ENCODE peak calls at places on chromosomes 6 and 20, in nine cellular contexts. One of them, this sample, is unnamed.

GRCh38 chr20:54356726-54357235 is 118.6 kb upstream of the DOK5 start:
- DNase-seq in PC-3: no peak
- DNase-seq in brain microvascular endothelial cell: no peak
- DNase-seq in left ventricle myocardium inferior: no peak
- DNase-seq in lower lobe of right lung: no peak
- DNase-seq in breast epithelium: no peak
- DNase-seq in K562: no peak
- DNase-seq in hepatocyte: no peak
- DNase-seq in fibroblast of lung: no peak
- DNase-seq in this sample: no peak

GRCh38 chr20:19785886-19786285 is 27.8 kb downstream of the RIN2 start:
- DNase-seq in left ventricle myocardium inferior: no peak
- DNase-seq in PC-3: no peak
- DNase-seq in lower lobe of right lung: no peak
- DNase-seq in breast epithelium: no peak
- DNase-seq in brain microvascular endothelial cell: peak; percentile 19
- DNase-seq in hepatocyte: no peak
- DNase-seq in K562: no peak
- DNase-seq in fibroblast of lung: peak; percentile 87
- DNase-seq in this sample: no peak

GRCh38 chr6:170137176-170137891 is 153.5 kb downstream of the DLL1 start:
- DNase-seq in K562: no peak
- DNase-seq in left ventricle myocardium inferior: peak; percentile 58
- DNase-seq in lower lobe of right lung: peak; percentile 48
- DNase-seq in brain microvascular endothelial cell: no peak
- DNase-seq in fibroblast of lung: no peak
- DNase-seq in hepatocyte: no peak
- DNase-seq in breast epithelium: peak; percentile 67
- DNase-seq in PC-3: no peak
- DNase-seq in this sample: no peak

GRCh38 chr20:9996944-9997343 is 37.8 kb upstream of the ANKEF1 start:
- DNase-seq in PC-3: peak; percentile 28
- DNase-seq in hepatocyte: no peak
- DNase-seq in lower lobe of right lung: no peak
- DNase-seq in left ventricle myocardium inferior: no peak
- DNase-seq in K562: no peak
- DNase-seq in fibroblast of lung: peak; percentile 48
- DNase-seq in brain microvascular endothelial cell: peak; percentile 28
- DNase-seq in breast epithelium: no peak
- DNase-seq in this sample: no peak

GRCh38 chr20:25281541-25281991 is 33.7 kb downstream of the PYGB start:
- DNase-seq in fibroblast of lung: no peak
- DNase-seq in lower lobe of right lung: peak; percentile 47
- DNase-seq in brain microvascular endothelial cell: no peak
- DNase-seq in hepatocyte: no peak
- DNase-seq in left ventricle myocardium inferior: peak; percentile 14
- DNase-seq in breast epithelium: peak; percentile 37
- DNase-seq in K562: no peak
- DNase-seq in PC-3: no peak
- DNase-seq in this sample: peak; percentile 3

GRCh38 chr6:31135710-31136109 is 3.2 kb downstream of the PSORS1C2 start:
- DNase-seq in breast epithelium: no peak
- DNase-seq in left ventricle myocardium inferior: no peak
- DNase-seq in hepatocyte: no peak
- DNase-seq in PC-3: no peak
- DNase-seq in K562: no peak
- DNase-seq in fibroblast of lung: no peak
- DNase-seq in lower lobe of right lung: no peak
- DNase-seq in brain microvascular endothelial cell: no peak
- DNase-seq in this sample: no peak

GRCh38 chr6:119234941-119235340 is 114.6 kb downstream of the MAN1A1 start:
- DNase-seq in PC-3: no peak
- DNase-seq in lower lobe of right lung: no peak
- DNase-seq in left ventricle myocardium inferior: no peak
- DNase-seq in brain microvascular endothelial cell: no peak
- DNase-seq in K562: no peak
- DNase-seq in fibroblast of lung: no peak
- DNase-seq in breast epithelium: no peak
- DNase-seq in hepatocyte: no peak
- DNase-seq in this sample: no peak

GRCh38 chr6:89559487-89559886 is 79.1 kb downstream of the LYRM2 start:
- DNase-seq in fibroblast of lung: no peak
- DNase-seq in breast epithelium: no peak
- DNase-seq in lower lobe of right lung: no peak
- DNase-seq in hepatocyte: no peak
- DNase-seq in brain microvascular endothelial cell: peak; percentile 28
- DNase-seq in left ventricle myocardium inferior: no peak
- DNase-seq in PC-3: no peak
- DNase-seq in K562: no peak
- DNase-seq in this sample: no peak

GRCh38 chr6:20180935-20181334 is 31.3 kb downstream of the MBOAT1 start:
- DNase-seq in hepatocyte: no peak
- DNase-seq in PC-3: no peak
- DNase-seq in lower lobe of right lung: no peak
- DNase-seq in breast epithelium: no peak
- DNase-seq in fibroblast of lung: peak; percentile 20
- DNase-seq in K562: no peak
- DNase-seq in left ventricle myocardium inferior: no peak
- DNase-seq in brain microvascular endothelial cell: no peak
- DNase-seq in this sample: no peak

GRCh38 chr20:48380661-48381060 is 447.1 kb downstream of the PREX1 start:
- DNase-seq in hepatocyte: no peak
- DNase-seq in K562: no peak
- DNase-seq in lower lobe of right lung: no peak
- DNase-seq in brain microvascular endothelial cell: no peak
- DNase-seq in left ventricle myocardium inferior: no peak
- DNase-seq in PC-3: no peak
- DNase-seq in fibroblast of lung: no peak
- DNase-seq in breast epithelium: no peak
- DNase-seq in this sample: no peak

GRCh38 chr20:25282034-25282781 is 34.3 kb downstream of the PYGB start:
- DNase-seq in hepatocyte: no peak
- DNase-seq in breast epithelium: peak; percentile 15
- DNase-seq in lower lobe of right lung: peak; percentile 34
- DNase-seq in PC-3: no peak
- DNase-seq in brain microvascular endothelial cell: no peak
- DNase-seq in K562: no peak
- DNase-seq in fibroblast of lung: no peak
- DNase-seq in left ventricle myocardium inferior: peak; percentile 13
- DNase-seq in this sample: peak; percentile 3

GRCh38 chr6:119533603-119534279 is 184.2 kb upstream of the MAN1A1 start:
- DNase-seq in hepatocyte: no peak
- DNase-seq in brain microvascular endothelial cell: no peak
- DNase-seq in K562: no peak
- DNase-seq in left ventricle myocardium inferior: no peak
- DNase-seq in lower lobe of right lung: no peak
- DNase-seq in PC-3: peak; percentile 77
- DNase-seq in fibroblast of lung: peak; percentile 60
- DNase-seq in breast epithelium: no peak
- DNase-seq in this sample: no peak

GRCh38 chr6:110432285-110432899 is 17.0 kb upstream of the DDO start:
- DNase-seq in PC-3: no peak
- DNase-seq in brain microvascular endothelial cell: no peak
- DNase-seq in breast epithelium: no peak
- DNase-seq in lower lobe of right lung: no peak
- DNase-seq in hepatocyte: no peak
- DNase-seq in left ventricle myocardium inferior: no peak
- DNase-seq in fibroblast of lung: no peak
- DNase-seq in K562: no peak
- DNase-seq in this sample: no peak

GRCh38 chr20:32896521-32897280 is 38.0 kb downstream of the EFCAB8 start:
- DNase-seq in breast epithelium: no peak
- DNase-seq in brain microvascular endothelial cell: no peak
- DNase-seq in lower lobe of right lung: no peak
- DNase-seq in PC-3: no peak
- DNase-seq in left ventricle myocardium inferior: no peak
- DNase-seq in fibroblast of lung: no peak
- DNase-seq in K562: no peak
- DNase-seq in hepatocyte: no peak
- DNase-seq in this sample: no peak

GRCh38 chr20:36483205-36483918 is 58.0 kb upstream of the MYL9 start:
- DNase-seq in PC-3: no peak
- DNase-seq in left ventricle myocardium inferior: no peak
- DNase-seq in fibroblast of lung: no peak
- DNase-seq in lower lobe of right lung: no peak
- DNase-seq in K562: no peak
- DNase-seq in hepatocyte: no peak
- DNase-seq in breast epithelium: no peak
- DNase-seq in brain microvascular endothelial cell: no peak
- DNase-seq in this sample: no peak

GRCh38 chr6:118813795-118814194 is 80.2 kb upstream of the ASF1A start:
- DNase-seq in left ventricle myocardium inferior: no peak
- DNase-seq in lower lobe of right lung: no peak
- DNase-seq in brain microvascular endothelial cell: peak; percentile 72
- DNase-seq in PC-3: no peak
- DNase-seq in hepatocyte: no peak
- DNase-seq in breast epithelium: no peak
- DNase-seq in K562: no peak
- DNase-seq in fibroblast of lung: peak; percentile 77
- DNase-seq in this sample: no peak

GRCh38 chr6:70663881-70664466 is 3.7 kb upstream of the SMAP1 start:
- DNase-seq in left ventricle myocardium inferior: no peak
- DNase-seq in hepatocyte: no peak
- DNase-seq in K562: no peak
- DNase-seq in fibroblast of lung: no peak
- DNase-seq in PC-3: no peak
- DNase-seq in lower lobe of right lung: no peak
- DNase-seq in brain microvascular endothelial cell: no peak
- DNase-seq in breast epithelium: no peak
- DNase-seq in this sample: peak; percentile 46

GRCh38 chr6:43393597-43393996 is 24.1 kb upstream of the ZNF318 start:
- DNase-seq in PC-3: no peak
- DNase-seq in hepatocyte: no peak
- DNase-seq in brain microvascular endothelial cell: no peak
- DNase-seq in fibroblast of lung: no peak
- DNase-seq in left ventricle myocardium inferior: no peak
- DNase-seq in K562: no peak
- DNase-seq in lower lobe of right lung: no peak
- DNase-seq in breast epithelium: no peak
- DNase-seq in this sample: no peak

GRCh38 chr6:106097368-106098231 is 11.5 kb downstream of the PRDM1 start:
- DNase-seq in hepatocyte: no peak
- DNase-seq in left ventricle myocardium inferior: no peak
- DNase-seq in brain microvascular endothelial cell: no peak
- DNase-seq in lower lobe of right lung: no peak
- DNase-seq in K562: peak; percentile 20
- DNase-seq in PC-3: peak; percentile 23
- DNase-seq in fibroblast of lung: peak; percentile 58
- DNase-seq in breast epithelium: no peak
- DNase-seq in this sample: no peak

GRCh38 chr6:118335325-118335724 is 212.8 kb upstream of the PLN start:
- DNase-seq in breast epithelium: no peak
- DNase-seq in left ventricle myocardium inferior: no peak
- DNase-seq in brain microvascular endothelial cell: no peak
- DNase-seq in K562: no peak
- DNase-seq in hepatocyte: no peak
- DNase-seq in lower lobe of right lung: no peak
- DNase-seq in fibroblast of lung: peak; percentile 38
- DNase-seq in PC-3: no peak
- DNase-seq in this sample: no peak

GRCh38 chr6:144635051-144635450 is 349.9 kb downstream of the UTRN start:
- DNase-seq in hepatocyte: no peak
- DNase-seq in brain microvascular endothelial cell: no peak
- DNase-seq in lower lobe of right lung: no peak
- DNase-seq in left ventricle myocardium inferior: no peak
- DNase-seq in K562: no peak
- DNase-seq in fibroblast of lung: no peak
- DNase-seq in breast epithelium: no peak
- DNase-seq in PC-3: no peak
- DNase-seq in this sample: no peak

GRCh38 chr6:134351615-134352474 is 33.9 kb upstream of the SGK1 start:
- DNase-seq in breast epithelium: no peak
- DNase-seq in PC-3: no peak
- DNase-seq in fibroblast of lung: no peak
- DNase-seq in left ventricle myocardium inferior: no peak
- DNase-seq in hepatocyte: no peak
- DNase-seq in K562: no peak
- DNase-seq in lower lobe of right lung: no peak
- DNase-seq in brain microvascular endothelial cell: no peak
- DNase-seq in this sample: no peak

GRCh38 chr6:143198312-143198711 is 137.6 kb downstream of the AIG1 start:
- DNase-seq in brain microvascular endothelial cell: no peak
- DNase-seq in breast epithelium: no peak
- DNase-seq in fibroblast of lung: no peak
- DNase-seq in K562: peak; percentile 36
- DNase-seq in hepatocyte: no peak
- DNase-seq in lower lobe of right lung: no peak
- DNase-seq in PC-3: no peak
- DNase-seq in left ventricle myocardium inferior: no peak
- DNase-seq in this sample: no peak
- H3K4me3 ChIP-seq in brain microvascular endothelial cell: no peak overlapping the region
- H3K4me3 ChIP-seq in breast epithelium: no peak overlapping the region
- H3K4me3 ChIP-seq in fibroblast of lung: no peak overlapping the region
- H3K4me3 ChIP-seq in K562: no peak overlapping the region
- H3K4me3 ChIP-seq in hepatocyte: no peak overlapping the region
- H3K4me3 ChIP-seq in lower lobe of right lung: no peak overlapping the region
- H3K4me3 ChIP-seq in PC-3: no peak overlapping the region
- H3K4me3 ChIP-seq in left ventricle myocardium inferior: no peak overlapping the region
- H3K4me3 ChIP-seq in this sample: no peak overlapping the region

GRCh38 chr6:137901454-137901853 is 34.4 kb downstream of the TNFAIP3 start:
- DNase-seq in left ventricle myocardium inferior: no peak
- DNase-seq in brain microvascular endothelial cell: no peak
- DNase-seq in fibroblast of lung: no peak
- DNase-seq in hepatocyte: peak; percentile 14
- DNase-seq in K562: no peak
- DNase-seq in lower lobe of right lung: no peak
- DNase-seq in PC-3: no peak
- DNase-seq in breast epithelium: no peak
- DNase-seq in this sample: no peak
- H3K27ac ChIP-seq in left ventricle myocardium inferior: no peak overlapping the region
- H3K27ac ChIP-seq in brain microvascular endothelial cell: no peak overlapping the region
- H3K27ac ChIP-seq in fibroblast of lung: no peak overlapping the region
- H3K27ac ChIP-seq in hepatocyte: no peak overlapping the region
- H3K27ac ChIP-seq in K562: no peak overlapping the region
- H3K27ac ChIP-seq in lower lobe of right lung: no peak overlapping the region
- H3K27ac ChIP-seq in PC-3: no peak overlapping the region
- H3K27ac ChIP-seq in breast epithelium: no peak overlapping the region
- H3K27ac ChIP-seq in this sample: no peak overlapping the region

DNA sequence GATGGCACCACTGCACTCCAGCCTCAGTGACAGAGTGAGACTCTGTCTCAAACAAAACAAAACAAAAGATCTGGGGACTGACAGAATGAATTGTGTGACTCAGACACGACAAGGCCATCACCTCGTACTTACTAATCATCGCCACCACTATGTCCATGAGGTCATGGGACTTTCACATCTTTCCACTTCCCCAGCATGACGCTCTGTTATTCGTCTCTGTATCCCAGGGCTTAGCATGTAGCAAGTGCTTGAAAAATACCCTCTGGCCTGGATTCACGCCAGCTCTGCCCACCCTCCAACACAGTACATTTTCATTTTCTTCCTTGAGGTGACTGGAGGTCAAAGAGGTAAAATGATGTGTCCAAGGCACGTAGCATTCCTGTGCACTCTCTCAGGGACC is 27.8 kb downstream of the FGD2 start:
- DNase-seq in brain microvascular endothelial cell: no peak
- DNase-seq in left ventricle myocardium inferior: no peak
- DNase-seq in lower lobe of right lung: peak; percentile 30
- DNase-seq in PC-3: peak; percentile 21
- DNase-seq in hepatocyte: no peak
- DNase-seq in breast epithelium: no peak
- DNase-seq in fibroblast of lung: no peak
- DNase-seq in K562: no peak
- DNase-seq in this sample: no peak
- H3K4me3 ChIP-seq in brain microvascular endothelial cell: no peak overlapping the region
- H3K4me3 ChIP-seq in left ventricle myocardium inferior: no peak overlapping the region
- H3K4me3 ChIP-seq in lower lobe of right lung: no peak overlapping the region
- H3K4me3 ChIP-seq in PC-3: no peak overlapping the region
- H3K4me3 ChIP-seq in hepatocyte: no peak overlapping the region
- H3K4me3 ChIP-seq in breast epithelium: no peak overlapping the region
- H3K4me3 ChIP-seq in fibroblast of lung: no peak overlapping the region
- H3K4me3 ChIP-seq in K562: no peak overlapping the region
- H3K4me3 ChIP-seq in this sample: no peak overlapping the region

GRCh38 chr20:5677389-5677788 is 72.8 kb upstream of the SHLD1 start:
- DNase-seq in lower lobe of right lung: no peak
- DNase-seq in brain microvascular endothelial cell: no peak
- DNase-seq in fibroblast of lung: no peak
- DNase-seq in hepatocyte: no peak
- DNase-seq in PC-3: no peak
- DNase-seq in K562: no peak
- DNase-seq in left ventricle myocardium inferior: no peak
- DNase-seq in breast epithelium: no peak
- DNase-seq in this sample: no peak
- H3K27ac ChIP-seq in lower lobe of right lung: no peak overlapping the region
- H3K27ac ChIP-seq in brain microvascular endothelial cell: no peak overlapping the region
- H3K27ac ChIP-seq in fibroblast of lung: no peak overlapping the region
- H3K27ac ChIP-seq in hepatocyte: no peak overlapping the region
- H3K27ac ChIP-seq in PC-3: no peak overlapping the region
- H3K27ac ChIP-seq in K562: no peak overlapping the region
- H3K27ac ChIP-seq in left ventricle myocardium inferior: no peak overlapping the region
- H3K27ac ChIP-seq in breast epithelium: no peak overlapping the region
- H3K27ac ChIP-seq in this sample: no peak overlapping the region

This sample was measured in WERI-Rb-1.